ENCODE peak calls at places on chromosomes 13 and 19, in eight cellular contexts. Q is NCI-H1694; Z is KG1; D is EL; W is NCI-H345; C is stimulated activated CD4-positive, alpha-beta T cell treated with anti-CD3 and anti-CD28 coated beads, Interleukin-1b, Interleukin-23, amount 100 ng/mL, for 4 hours; I is astrocyte of the cerebellum; L is RWPE1. B is an unnamed sample.

GRCh38 chr13:26813626-26814348 is 53.2 kb upstream of the GPR12 start:
- DNase-seq in C (no peak), W (no peak), I (no peak), L (peak; percentile 8), Q (no peak), D (no peak), Z (no peak), B (no peak)

GRCh38 chr19:16520986-16521624 is 21.1 kb downstream of the CHERP start:
- DNase-seq in Q (no peak), W (no peak), Z (no peak), C (no peak), D (no peak), L (no peak), I (no peak), B (no peak)

GRCh38 chr19:37928527-37929286 is 21.7 kb downstream of the SIPA1L3 start:
- DNase-seq in W (no peak), I (no peak), Z (peak; percentile 10), L (no peak), Q (no peak), D (no peak), C (no peak), B (no peak)

GRCh38 chr13:39335721-39336120 is 267.3 kb downstream of the LHFPL6 start:
- DNase-seq in I (no peak), D (no peak), W (no peak), C (no peak), Q (no peak), Z (no peak), L (no peak), B (no peak)

GRCh38 chr19:3852614-3853254 is 16.1 kb downstream of the ZFR2 start:
- DNase-seq in L (peak; percentile 92), W (peak; percentile 23), Z (peak; percentile 2), I (peak; percentile 57), Q (peak; percentile 6), D (peak; percentile 94), C (no peak), B (no peak)

GRCh38 chr19:39398297-39398864 is 7.2 kb downstream of the MED29 start:
- DNase-seq in D (peak; percentile 86), C (peak; percentile 37), W (no peak), Z (no peak), Q (no peak), I (no peak), L (peak; percentile 84), B (peak; percentile 62)

GRCh38 chr13:112671359-112671758 is 18.5 kb upstream of the ATP11A start:
- DNase-seq in C (no peak), W (no peak), Q (no peak), L (no peak), I (no peak), Z (no peak), D (no peak), B (no peak)

GRCh38 chr13:28530729-28531194 is 35.8 kb upstream of the FLT1 start:
- DNase-seq in I (no peak), Q (peak; percentile 7), L (no peak), Z (no peak), W (no peak), C (no peak), D (peak; percentile 40), B (no peak)

GRCh38 chr13:24263652-24264051 is 45.7 kb upstream of the C1QTNF9 start:
- DNase-seq in C (no peak), D (no peak), L (no peak), I (no peak), Q (no peak), Z (no peak), W (no peak), B (no peak)